ENCODE peak calls at places on chromosomes 2 and 18, in nine cellular contexts. One of them, this sample, is unnamed.

GRCh38 chr2:53827398-53828175 is 32.2 kb downstream of the GPR75 start:
- DNase-seq in heart right ventricle: no peak
- DNase-seq in HCT116: no peak
- DNase-seq in BJ: no peak
- DNase-seq in ascending aorta: no peak
- DNase-seq in left ventricle myocardium inferior: no peak
- DNase-seq in kidney epithelial cell: no peak
- DNase-seq in tibial nerve: no peak
- DNase-seq in lung: no peak
- DNase-seq in this sample: no peak

GRCh38 chr2:31889044-31889443 is 121.8 kb downstream of the MEMO1 start:
- DNase-seq in HCT116: no peak
- DNase-seq in heart right ventricle: no peak
- DNase-seq in ascending aorta: no peak
- DNase-seq in BJ: no peak
- DNase-seq in left ventricle myocardium inferior: no peak
- DNase-seq in kidney epithelial cell: no peak
- DNase-seq in tibial nerve: no peak
- DNase-seq in lung: no peak
- DNase-seq in this sample: no peak

GRCh38 chr18:77811510-77811909 is 561.9 kb downstream of the GALR1 start:
- DNase-seq in BJ: no peak
- DNase-seq in left ventricle myocardium inferior: no peak
- DNase-seq in lung: no peak
- DNase-seq in kidney epithelial cell: no peak
- DNase-seq in heart right ventricle: no peak
- DNase-seq in ascending aorta: no peak
- DNase-seq in HCT116: no peak
- DNase-seq in tibial nerve: no peak
- DNase-seq in this sample: no peak

GRCh38 chr18:13987956-13988355 is 72.6 kb upstream of the MC2R start:
- DNase-seq in heart right ventricle: no peak
- DNase-seq in kidney epithelial cell: no peak
- DNase-seq in HCT116: no peak
- DNase-seq in left ventricle myocardium inferior: no peak
- DNase-seq in lung: no peak
- DNase-seq in tibial nerve: no peak
- DNase-seq in BJ: no peak
- DNase-seq in ascending aorta: no peak
- DNase-seq in this sample: no peak

GRCh38 chr18:47263828-47264314 is 12.4 kb upstream of the SKOR2 start:
- DNase-seq in BJ: no peak
- DNase-seq in ascending aorta: no peak
- DNase-seq in heart right ventricle: no peak
- DNase-seq in lung: no peak
- DNase-seq in kidney epithelial cell: no peak
- DNase-seq in tibial nerve: no peak
- DNase-seq in HCT116: no peak
- DNase-seq in left ventricle myocardium inferior: no peak
- DNase-seq in this sample: no peak

GRCh38 chr2:189870396-189871089 is 86.3 kb downstream of the PMS1 start:
- DNase-seq in tibial nerve: no peak
- DNase-seq in left ventricle myocardium inferior: no peak
- DNase-seq in BJ: no peak
- DNase-seq in kidney epithelial cell: no peak
- DNase-seq in ascending aorta: no peak
- DNase-seq in heart right ventricle: no peak
- DNase-seq in lung: no peak
- DNase-seq in HCT116: no peak
- DNase-seq in this sample: no peak

GRCh38 chr2:234304945-234305344 is 191.9 kb downstream of the ARL4C start:
- DNase-seq in lung: no peak
- DNase-seq in HCT116: no peak
- DNase-seq in BJ: no peak
- DNase-seq in tibial nerve: no peak
- DNase-seq in ascending aorta: no peak
- DNase-seq in left ventricle myocardium inferior: no peak
- DNase-seq in kidney epithelial cell: no peak
- DNase-seq in heart right ventricle: no peak
- DNase-seq in this sample: no peak

GRCh38 chr2:1708476-1709334 is 35.6 kb downstream of the PXDN start:
- DNase-seq in heart right ventricle: peak; percentile 54
- DNase-seq in tibial nerve: no peak
- DNase-seq in HCT116: no peak
- DNase-seq in BJ: no peak
- DNase-seq in kidney epithelial cell: no peak
- DNase-seq in ascending aorta: peak; percentile 63
- DNase-seq in lung: no peak
- DNase-seq in left ventricle myocardium inferior: no peak
- DNase-seq in this sample: no peak

GRCh38 chr2:28035163-28035690 is 144.7 kb downstream of the BABAM2 start:
- DNase-seq in left ventricle myocardium inferior: no peak
- DNase-seq in tibial nerve: no peak
- DNase-seq in lung: no peak
- DNase-seq in heart right ventricle: no peak
- DNase-seq in ascending aorta: no peak
- DNase-seq in kidney epithelial cell: no peak
- DNase-seq in BJ: no peak
- DNase-seq in HCT116: no peak
- DNase-seq in this sample: no peak

GRCh38 chr18:3722662-3723433 is 272.9 kb downstream of the TGIF1 start:
- DNase-seq in lung: peak; percentile 10
- DNase-seq in HCT116: no peak
- DNase-seq in ascending aorta: no peak
- DNase-seq in heart right ventricle: no peak
- DNase-seq in BJ: no peak
- DNase-seq in kidney epithelial cell: no peak
- DNase-seq in tibial nerve: no peak
- DNase-seq in left ventricle myocardium inferior: no peak
- DNase-seq in this sample: no peak

GRCh38 chr2:226740039-226740648 is 59.5 kb downstream of the IRS1 start:
- DNase-seq in lung: no peak
- DNase-seq in BJ: no peak
- DNase-seq in ascending aorta: no peak
- DNase-seq in heart right ventricle: no peak
- DNase-seq in tibial nerve: no peak
- DNase-seq in left ventricle myocardium inferior: no peak
- DNase-seq in kidney epithelial cell: no peak
- DNase-seq in HCT116: no peak
- DNase-seq in this sample: no peak

GRCh38 chr2:99648115-99648850 is 158.5 kb upstream of the REV1 start:
- DNase-seq in tibial nerve: no peak
- DNase-seq in BJ: peak; percentile 66
- DNase-seq in HCT116: no peak
- DNase-seq in lung: no peak
- DNase-seq in heart right ventricle: peak; percentile 30
- DNase-seq in left ventricle myocardium inferior: no peak
- DNase-seq in kidney epithelial cell: no peak
- DNase-seq in ascending aorta: peak; percentile 71
- DNase-seq in this sample: no peak

GRCh38 chr2:24652265-24653232 is 140.6 kb downstream of the PTRHD1 start:
- DNase-seq in heart right ventricle: no peak
- DNase-seq in left ventricle myocardium inferior: no peak
- DNase-seq in tibial nerve: no peak
- DNase-seq in BJ: no peak
- DNase-seq in HCT116: no peak
- DNase-seq in ascending aorta: no peak
- DNase-seq in lung: no peak
- DNase-seq in kidney epithelial cell: no peak
- DNase-seq in this sample: no peak

GRCh38 chr18:10074122-10074521 is 160.3 kb downstream of the VAPA start:
- DNase-seq in HCT116: no peak
- DNase-seq in kidney epithelial cell: no peak
- DNase-seq in ascending aorta: no peak
- DNase-seq in tibial nerve: no peak
- DNase-seq in heart right ventricle: no peak
- DNase-seq in lung: no peak
- DNase-seq in left ventricle myocardium inferior: no peak
- DNase-seq in BJ: no peak
- DNase-seq in this sample: no peak

GRCh38 chr2:156125018-156125417 is 207.5 kb downstream of the NR4A2 start:
- DNase-seq in lung: no peak
- DNase-seq in left ventricle myocardium inferior: no peak
- DNase-seq in tibial nerve: no peak
- DNase-seq in BJ: no peak
- DNase-seq in heart right ventricle: no peak
- DNase-seq in HCT116: no peak
- DNase-seq in ascending aorta: no peak
- DNase-seq in kidney epithelial cell: no peak
- DNase-seq in this sample: no peak

GRCh38 chr2:143429932-143430331 is 300.7 kb downstream of the ARHGAP15 start:
- DNase-seq in tibial nerve: no peak
- DNase-seq in kidney epithelial cell: no peak
- DNase-seq in ascending aorta: no peak
- DNase-seq in lung: no peak
- DNase-seq in heart right ventricle: no peak
- DNase-seq in left ventricle myocardium inferior: no peak
- DNase-seq in BJ: no peak
- DNase-seq in HCT116: no peak
- DNase-seq in this sample: no peak

GRCh38 chr2:111099402-111099801 is 21.3 kb upstream of the BCL2L11 start:
- DNase-seq in ascending aorta: no peak
- DNase-seq in tibial nerve: no peak
- DNase-seq in left ventricle myocardium inferior: no peak
- DNase-seq in lung: no peak
- DNase-seq in heart right ventricle: no peak
- DNase-seq in HCT116: no peak
- DNase-seq in BJ: no peak
- DNase-seq in kidney epithelial cell: no peak
- DNase-seq in this sample: no peak

GRCh38 chr2:111100087-111100764 is 20.5 kb upstream of the BCL2L11 start:
- DNase-seq in heart right ventricle: no peak
- DNase-seq in kidney epithelial cell: no peak
- DNase-seq in BJ: no peak
- DNase-seq in ascending aorta: no peak
- DNase-seq in left ventricle myocardium inferior: no peak
- DNase-seq in HCT116: no peak
- DNase-seq in tibial nerve: no peak
- DNase-seq in lung: no peak
- DNase-seq in this sample: no peak

GRCh38 chr2:111091811-111092211 is 28.9 kb upstream of the BCL2L11 start:
- DNase-seq in ascending aorta: no peak
- DNase-seq in heart right ventricle: no peak
- DNase-seq in kidney epithelial cell: no peak
- DNase-seq in lung: no peak
- DNase-seq in BJ: no peak
- DNase-seq in tibial nerve: no peak
- DNase-seq in left ventricle myocardium inferior: no peak
- DNase-seq in HCT116: no peak
- DNase-seq in this sample: no peak

GRCh38 chr2:111095426-111095825 is 25.3 kb upstream of the BCL2L11 start:
- DNase-seq in heart right ventricle: no peak
- DNase-seq in lung: no peak
- DNase-seq in BJ: no peak
- DNase-seq in ascending aorta: no peak
- DNase-seq in kidney epithelial cell: no peak
- DNase-seq in left ventricle myocardium inferior: no peak
- DNase-seq in tibial nerve: no peak
- DNase-seq in HCT116: no peak
- DNase-seq in this sample: no peak

GRCh38 chr2:111094686-111095085 is 26.0 kb upstream of the BCL2L11 start:
- DNase-seq in BJ: no peak
- DNase-seq in tibial nerve: no peak
- DNase-seq in heart right ventricle: no peak
- DNase-seq in lung: no peak
- DNase-seq in kidney epithelial cell: no peak
- DNase-seq in ascending aorta: no peak
- DNase-seq in HCT116: no peak
- DNase-seq in left ventricle myocardium inferior: no peak
- DNase-seq in this sample: no peak
- H3K27me3 ChIP-seq in BJ: peaks cover 29% of the 10 kb centered on the region
- H3K27me3 ChIP-seq in tibial nerve: no peaks in the 10 kb centered on the region
- H3K27me3 ChIP-seq in heart right ventricle: peaks cover 12% of the 10 kb centered on the region
- H3K27me3 ChIP-seq in lung: no peaks in the 10 kb centered on the region
- H3K27me3 ChIP-seq in kidney epithelial cell: peaks cover 4% of the 10 kb centered on the region
- H3K27me3 ChIP-seq in ascending aorta: no peaks in the 10 kb centered on the region
- H3K27me3 ChIP-seq in HCT116: no peaks in the 10 kb centered on the region
- H3K27me3 ChIP-seq in left ventricle myocardium inferior: peaks cover 9% of the 10 kb centered on the region
- H3K27me3 ChIP-seq in this sample: no peaks in the 10 kb centered on the region

DNA sequence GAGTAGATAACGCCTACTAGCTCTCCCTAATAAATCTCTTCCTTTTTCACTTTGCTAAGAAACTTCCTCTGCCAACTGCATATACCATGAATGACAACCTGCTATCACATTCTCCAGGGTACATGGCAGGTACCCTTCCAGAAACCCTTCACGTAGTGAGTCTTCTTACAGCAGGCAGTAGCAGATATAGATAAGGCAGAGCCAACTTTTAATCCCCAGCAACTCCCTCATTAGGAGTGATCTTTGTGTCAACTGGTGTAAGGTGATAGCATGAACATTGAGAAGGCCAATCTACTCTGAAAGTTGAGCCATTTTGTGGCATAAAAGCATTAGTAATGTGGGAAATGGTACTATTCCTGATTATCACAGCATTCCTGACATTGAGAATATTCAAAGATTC is 5.7 kb upstream of the STK17B start:
- DNase-seq in lung: no peak
- DNase-seq in kidney epithelial cell: no peak
- DNase-seq in HCT116: no peak
- DNase-seq in left ventricle myocardium inferior: no peak
- DNase-seq in ascending aorta: no peak
- DNase-seq in tibial nerve: no peak
- DNase-seq in heart right ventricle: no peak
- DNase-seq in BJ: no peak
- DNase-seq in this sample: no peak
- TF ChIP-seq CTCF in lung: no peak
- TF ChIP-seq CTCF in kidney epithelial cell: no peak
- TF ChIP-seq CTCF in HCT116: no peak
- TF ChIP-seq CTCF in left ventricle myocardium inferior: no peak
- TF ChIP-seq CTCF in ascending aorta: no peak
- TF ChIP-seq CTCF in tibial nerve: no peak
- TF ChIP-seq CTCF in heart right ventricle: no peak
- TF ChIP-seq CTCF in BJ: no peak
- TF ChIP-seq CTCF in this sample: no peak

DNA sequence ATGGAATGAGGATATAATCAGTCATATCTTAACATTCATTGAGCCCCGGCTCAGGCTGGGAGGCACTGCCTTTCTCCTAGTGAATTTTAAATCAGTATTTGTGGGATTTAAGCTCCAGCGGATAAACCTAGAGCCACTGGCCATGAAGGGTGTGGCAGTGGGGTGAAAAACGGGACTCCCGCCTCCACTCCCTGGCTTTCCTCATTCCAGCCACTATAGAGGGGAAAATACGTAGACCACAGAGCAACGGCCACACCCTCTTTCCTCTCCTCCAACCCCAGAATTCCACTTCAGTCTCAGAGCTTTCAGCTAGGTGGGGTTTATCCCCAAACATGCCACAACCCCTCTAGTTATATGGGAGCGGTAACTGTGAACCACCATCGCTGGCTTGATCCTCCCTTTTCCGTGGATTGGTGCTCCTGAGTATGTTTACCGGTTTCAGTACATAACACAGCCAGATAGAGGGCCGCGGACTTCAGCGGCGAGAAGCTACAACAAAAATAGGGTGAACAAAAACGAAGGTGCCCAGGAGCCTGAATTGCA is 70.6 kb upstream of the ITGB6 start:
- DNase-seq in BJ: no peak
- DNase-seq in HCT116: no peak
- DNase-seq in lung: peak; percentile 63
- DNase-seq in tibial nerve: no peak
- DNase-seq in ascending aorta: peak; percentile 67
- DNase-seq in heart right ventricle: no peak
- DNase-seq in kidney epithelial cell: no peak
- DNase-seq in left ventricle myocardium inferior: no peak
- DNase-seq in this sample: no peak
- H3K4me3 ChIP-seq in BJ: peak overlapping the region; percentile 39
- H3K4me3 ChIP-seq in HCT116: no peak overlapping the region
- H3K4me3 ChIP-seq in lung: no peak overlapping the region
- H3K4me3 ChIP-seq in tibial nerve: peak overlapping the region; percentile 59
- H3K4me3 ChIP-seq in ascending aorta: peak overlapping the region; percentile 68
- H3K4me3 ChIP-seq in heart right ventricle: peak overlapping the region; percentile 60
- H3K4me3 ChIP-seq in kidney epithelial cell: no peak overlapping the region
- H3K4me3 ChIP-seq in left ventricle myocardium inferior: peak overlapping the region; percentile 69
- H3K4me3 ChIP-seq in this sample: peak overlapping the region; percentile 36

GRCh38 chr2:121136323-121136722 is 148.7 kb downstream of the TFCP2L1 start:
- DNase-seq in ascending aorta: no peak
- DNase-seq in HCT116: no peak
- DNase-seq in BJ: no peak
- DNase-seq in tibial nerve: no peak
- DNase-seq in heart right ventricle: no peak
- DNase-seq in left ventricle myocardium inferior: no peak
- DNase-seq in kidney epithelial cell: no peak
- DNase-seq in lung: no peak
- DNase-seq in this sample: no peak
- H3K27me3 ChIP-seq in ascending aorta: no peaks in the 10 kb centered on the region
- H3K27me3 ChIP-seq in HCT116: no peaks in the 10 kb centered on the region
- H3K27me3 ChIP-seq in BJ: peaks cover 3% of the 10 kb centered on the region
- H3K27me3 ChIP-seq in tibial nerve: no peaks in the 10 kb centered on the region
- H3K27me3 ChIP-seq in heart right ventricle: no peaks in the 10 kb centered on the region
- H3K27me3 ChIP-seq in left ventricle myocardium inferior: peaks cover 6% of the 10 kb centered on the region
- H3K27me3 ChIP-seq in kidney epithelial cell: no peaks in the 10 kb centered on the region
- H3K27me3 ChIP-seq in lung: no peaks in the 10 kb centered on the region
- H3K27me3 ChIP-seq in this sample: no peaks in the 10 kb centered on the region